ENCODE peak calls at places on chromosomes 16 and 17, in six cellular contexts. F is OCI-LY7, H is adipocyte, U is tibial artery, M is DND-41, K is vagina. E is an unnamed sample.
A peak's percentile ranks its signal among the peaks of the same experiment; 100 is the strongest.

GRCh38 chr17:33292184-33292980 is 713 bp downstream of the ASIC2 start:
- DNase-seq in U (no peak), K (no peak), M (no peak), H (no peak), F (no peak), E (no peak)

GRCh38 chr17:52148969-52149351 is 9.6 kb downstream of the CA10 start:
- DNase-seq in M (no peak), U (no peak), K (no peak), H (no peak), F (no peak), E (no peak)

GRCh38 chr17:17976931-17977570 is 4.4 kb downstream of the DRC3 start:
- DNase-seq in H (no peak), U (no peak), M (no peak), F (no peak), K (no peak), E (no peak)

GRCh38 chr17:82734987-82735866 is at the start of gene FN3K:
- DNase-seq in K (no peak), F (no peak), M (no peak), U (peak; percentile 91), H (peak; percentile 77), E (peak; percentile 40)

GRCh38 chr17:50507871-50508572 is at the start of gene MYCBPAP:
- DNase-seq in H (peak; percentile 93), M (peak; percentile 78), F (peak; percentile 82), U (peak; percentile 90), K (no peak), E (peak; percentile 89)

GRCh38 chr16:87541004-87541881 is 48.4 kb upstream of the ZCCHC14 start:
- DNase-seq in K (no peak), H (peak; percentile 85), U (peak; percentile 94), M (no peak), F (no peak), E (no peak)

GRCh38 chr17:46797131-46797530 is 21.4 kb downstream of the WNT3 start:
- DNase-seq in F (no peak), M (no peak), K (no peak), U (no peak), H (no peak), E (no peak)

GRCh38 chr17:82849076-82849945 is 9.5 kb upstream of the ZNF750 start:
- DNase-seq in U (no peak), H (no peak), M (no peak), F (no peak), K (no peak), E (no peak)

GRCh38 chr17:45018514-45019176 is 32.8 kb downstream of the DCAKD start:
- DNase-seq in H (peak; percentile 37), K (no peak), M (peak; percentile 52), F (no peak), U (no peak), E (no peak)

GRCh38 chr17:13030459-13031305 is 12.9 kb upstream of the ELAC2 start:
- DNase-seq in M (peak; percentile 51), U (no peak), K (no peak), F (peak; percentile 62), H (peak; percentile 80), E (peak; percentile 57)

GRCh38 chr17:5668557-5669138 is 84.3 kb upstream of the NLRP1 start:
- DNase-seq in M (no peak), U (peak; percentile 6), H (no peak), F (no peak), K (no peak), E (no peak)

GRCh38 chr17:77370536-77370935 is 229.8 kb downstream of the SEC14L1 start:
- DNase-seq in H (no peak), F (no peak), K (no peak), M (no peak), U (no peak), E (no peak)

GRCh38 chr17:36869856-36870617 is 67.2 kb upstream of the LHX1 start:
- DNase-seq in U (no peak), K (no peak), H (peak; percentile 9), F (no peak), M (no peak), E (no peak)

GRCh38 chr16:75621170-75621477 is 2.0 kb downstream of the ADAT1 start:
- DNase-seq in H (peak; percentile 68), F (peak; percentile 64), U (no peak), K (no peak), M (no peak), E (no peak)

GRCh38 chr17:73976676-73977521 is 226.6 kb upstream of the RPL38 start:
- DNase-seq in M (no peak), K (no peak), F (no peak), U (no peak), H (no peak), E (no peak)

GRCh38 chr16:65828296-65828695 is 538.2 kb upstream of the CDH5 start:
- DNase-seq in F (no peak), M (no peak), H (no peak), K (no peak), U (no peak), E (no peak)

GRCh38 chr17:71628306-71628705 is 492.5 kb upstream of the SOX9 start:
- DNase-seq in F (no peak), K (no peak), H (no peak), M (peak; percentile 5), U (no peak), E (no peak)
- H3K4me1 ChIP-seq in F (no peaks in the 10 kb centered on the region), K (no peaks in the 10 kb centered on the region), H (peaks cover 28% of the 10 kb centered on the region), M (no peaks in the 10 kb centered on the region), U (no peaks in the 10 kb centered on the region), E (no peaks in the 10 kb centered on the region)

GRCh38 chr16:3645108-3645503 is 9.4 kb upstream of the DNASE1 start:
- DNase-seq in F (no peak), M (no peak), U (no peak), H (no peak), K (no peak), E (no peak)
- H3K36me3 ChIP-seq in F (peaks cover 25% of the 10 kb centered on the region), M (peaks cover 29% of the 10 kb centered on the region), U (peaks cover 39% of the 10 kb centered on the region), H (no peaks in the 10 kb centered on the region), K (peaks cover 4% of the 10 kb centered on the region), E (peaks cover 10% of the 10 kb centered on the region)

GRCh38 chr16:85905110-85906095 is 6.4 kb downstream of the IRF8 start:
- DNase-seq in M (no peak), U (no peak), F (no peak), K (no peak), H (no peak), E (no peak)

GRCh38 chr16:85901760-85902365 is 2.9 kb downstream of the IRF8 start:
- DNase-seq in F (no peak), H (no peak), K (no peak), U (no peak), M (no peak), E (no peak)

GRCh38 chr16:85902366-85903155 is 3.6 kb downstream of the IRF8 start:
- DNase-seq in U (no peak), M (peak; percentile 35), F (peak; percentile 87), H (no peak), K (no peak), E (peak; percentile 57)

GRCh38 chr16:85901110-85901509 is 2.1 kb downstream of the IRF8 start:
- DNase-seq in F (peak; percentile 32), U (no peak), H (no peak), M (no peak), K (no peak), E (no peak)

GRCh38 chr16:85903576-85903975 is 4.6 kb downstream of the IRF8 start:
- DNase-seq in H (no peak), K (no peak), F (peak; percentile 77), M (no peak), U (no peak), E (no peak)
- H3K4me1 ChIP-seq in H (peaks cover 10% of the 10 kb centered on the region), K (peaks cover 7% of the 10 kb centered on the region), F (peaks cover 69% of the 10 kb centered on the region), M (peaks cover 7% of the 10 kb centered on the region), U (peaks cover 9% of the 10 kb centered on the region), E (peaks cover 41% of the 10 kb centered on the region)

GRCh38 chr17:39404542-39405378 is 3.3 kb upstream of the FBXL20 start:
- DNase-seq in F (no peak), H (peak; percentile 81), U (no peak), K (no peak), M (no peak), E (no peak)

GRCh38 chr17:39408360-39408759 is 6.9 kb upstream of the FBXL20 start:
- DNase-seq in U (no peak), H (no peak), K (no peak), F (no peak), M (no peak), E (no peak)

GRCh38 chr17:39406951-39407350 is 5.5 kb upstream of the FBXL20 start:
- DNase-seq in H (no peak), F (no peak), K (no peak), M (no peak), U (no peak), E (no peak)

DNA sequence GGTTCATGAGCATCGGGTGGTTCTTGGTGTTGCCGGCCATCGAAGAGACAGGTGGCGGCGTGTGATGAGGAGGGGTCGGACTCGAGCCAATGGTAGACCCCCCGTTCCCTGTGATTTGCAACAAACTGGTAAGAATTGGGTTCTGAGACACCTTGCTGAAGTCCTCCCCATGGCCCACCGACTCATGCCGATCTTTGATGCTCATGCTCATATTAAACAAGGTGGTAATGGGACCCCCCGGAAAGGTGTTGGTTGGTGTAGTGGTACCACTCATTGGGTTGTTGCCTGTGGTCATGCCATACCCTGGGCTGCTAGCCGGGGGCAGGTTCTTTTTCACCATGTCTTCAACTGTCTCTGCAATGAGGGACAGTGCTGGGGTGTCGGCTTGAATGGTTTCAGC is 8.9 kb upstream of the FBXL20 start:
- DNase-seq in U (no peak), K (no peak), H (no peak), F (no peak), M (no peak), E (no peak)
- H3K36me3 ChIP-seq in U (peaks cover 96% of the 10 kb centered on the region), K (peaks cover 58% of the 10 kb centered on the region), H (peaks cover 79% of the 10 kb centered on the region), F (peaks cover 91% of the 10 kb centered on the region), M (peaks cover 84% of the 10 kb centered on the region), E (peaks cover 33% of the 10 kb centered on the region)

GRCh38 chr17:80874866-80875445 is 116.7 kb upstream of the CHMP6 start:
- DNase-seq in U (no peak), M (no peak), K (no peak), F (no peak), H (no peak), E (no peak)
- H3K4me1 ChIP-seq in U (no peaks in the 10 kb centered on the region), M (no peaks in the 10 kb centered on the region), K (no peaks in the 10 kb centered on the region), F (no peaks in the 10 kb centered on the region), H (peaks cover 7% of the 10 kb centered on the region), E (peaks cover 58% of the 10 kb centered on the region)

GRCh38 chr16:69744363-69745231 is 10.1 kb downstream of the NOB1 start:
- DNase-seq in H (no peak), F (no peak), M (no peak), U (no peak), K (no peak), E (no peak)
- H3K36me3 ChIP-seq in H (peaks cover 87% of the 10 kb centered on the region), F (peaks cover 98% of the 10 kb centered on the region), M (peaks cover 95% of the 10 kb centered on the region), U (peaks cover 100% of the 10 kb centered on the region), K (peaks cover 86% of the 10 kb centered on the region), E (peaks cover 52% of the 10 kb centered on the region)

DNA sequence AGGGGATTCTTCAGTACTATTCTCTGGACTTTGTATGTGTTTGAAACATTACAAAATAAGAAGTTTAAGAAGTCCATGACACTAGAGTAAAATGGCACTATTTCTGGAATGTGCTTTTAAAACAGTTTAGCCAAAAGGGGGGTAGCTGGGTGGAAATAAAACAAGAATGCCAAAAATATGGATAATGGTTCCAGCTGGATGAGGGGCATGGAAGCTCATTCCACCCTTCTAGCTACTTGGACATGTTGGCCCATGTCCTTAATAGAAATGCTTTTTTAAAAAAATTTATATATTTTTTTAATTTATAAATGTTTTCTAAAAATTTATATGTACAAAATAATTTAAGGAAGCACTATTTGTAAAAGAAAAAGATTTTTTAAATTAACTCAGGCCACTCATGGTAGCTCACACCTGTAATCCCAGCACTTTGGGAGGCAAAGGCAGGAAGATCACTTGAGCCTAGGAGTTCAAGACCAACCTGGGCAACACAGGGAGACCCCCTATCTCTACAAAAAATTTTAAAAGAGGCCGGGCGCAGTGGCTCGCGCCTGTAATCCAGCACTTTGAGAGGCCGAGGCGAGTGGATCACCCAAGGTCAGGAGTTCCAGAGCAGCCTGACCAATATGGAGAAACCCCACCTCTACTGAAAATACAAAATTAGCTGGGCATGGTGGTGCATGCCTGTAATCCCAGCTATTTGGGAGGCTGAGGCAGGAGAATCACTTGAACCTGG is 12.8 kb downstream of the ZC3H7A start:
- DNase-seq in K (no peak), F (no peak), U (no peak), H (peak; percentile 45), M (no peak), E (no peak)
- H3K4me1 ChIP-seq in K (peaks cover 47% of the 10 kb centered on the region), F (peaks cover 63% of the 10 kb centered on the region), U (peaks cover 61% of the 10 kb centered on the region), H (peaks cover 44% of the 10 kb centered on the region), M (peaks cover 40% of the 10 kb centered on the region), E (peaks cover 51% of the 10 kb centered on the region)